ENCODE peak calls at places on chromosome 17, in nine cellular contexts. U, E, C, Q, P, V, W, Z and T are unnamed samples.

GRCh38 chr17:32943206-32943605 is 15.3 kb downstream of the TMEM98 start:
- DNase-seq in V (no peak), Z (peak), U (no peak), E (no peak), P (no peak), Q (no peak), W (no peak), C (no peak), T (no peak)

GRCh38 chr17:27539794-27540193 is 83.5 kb downstream of the KSR1 start:
- DNase-seq in Q (no peak), C (no peak), V (no peak), E (no peak), Z (no peak), W (no peak), U (no peak), P (no peak), T (no peak)

GRCh38 chr17:76573096-76573495 is 12.6 kb downstream of the ST6GALNAC2 start:
- DNase-seq in C (no peak), Q (no peak), V (no peak), U (no peak), P (no peak), W (no peak), Z (no peak), E (no peak), T (no peak)

GRCh38 chr17:5003214-5003867 is 5.6 kb downstream of the KIF1C start:
- DNase-seq in E (no peak), U (no peak), C (no peak), Z (no peak), Q (no peak), V (no peak), P (no peak), W (no peak), T (no peak)

GRCh38 chr17:835263-835662 is 53.1 kb downstream of the MRM3 start:
- DNase-seq in W (no peak), U (no peak), Z (peak), E (no peak), Q (no peak), P (peak), C (peak), V (peak), T (peak)

GRCh38 chr17:50283246-50283645 is 9.0 kb downstream of the TMEM92 start:
- DNase-seq in P (no peak), Z (no peak), C (no peak), E (no peak), Q (peak), W (no peak), V (no peak), U (no peak), T (no peak)

GRCh38 chr17:63531022-63531965 is 8.1 kb downstream of the KCNH6 start:
- DNase-seq in C (no peak), Q (peak), U (no peak), Z (no peak), V (no peak), P (no peak), E (no peak), W (no peak), T (no peak)

GRCh38 chr17:61303334-61304096 is 96.1 kb upstream of the TBX2 start:
- DNase-seq in E (no peak), Z (no peak), Q (no peak), V (no peak), P (no peak), C (no peak), U (no peak), W (no peak), T (no peak)

GRCh38 chr17:38922538-38923291 is 2.7 kb upstream of the LASP1NB start:
- DNase-seq in W (no peak), V (peak), E (no peak), P (no peak), C (peak), Q (peak), Z (peak), U (no peak), T (peak)

GRCh38 chr17:6748617-6749016 is 7.2 kb upstream of the XAF1 start:
- DNase-seq in U (no peak), E (no peak), Q (no peak), V (no peak), W (no peak), C (no peak), P (no peak), Z (no peak), T (no peak)

GRCh38 chr17:27778193-27778592 is 22.1 kb downstream of the NOS2 start:
- DNase-seq in Q (peak), E (no peak), P (no peak), Z (peak), V (peak), C (no peak), U (no peak), W (no peak), T (no peak)

GRCh38 chr17:28225271-28225670 is 93.7 kb upstream of the TMEM97 start:
- DNase-seq in V (no peak), P (no peak), W (no peak), Q (peak), U (no peak), E (no peak), Z (no peak), C (no peak), T (no peak)

GRCh38 chr17:6020376-6021010 is 49.7 kb upstream of the WSCD1 start:
- DNase-seq in E (no peak), U (no peak), C (no peak), Z (no peak), W (no peak), V (no peak), Q (no peak), P (no peak), T (no peak)

GRCh38 chr17:65914784-65915342 is 277.1 kb downstream of the CEP112 start:
- DNase-seq in Z (no peak), Q (no peak), E (no peak), W (peak), P (no peak), U (no peak), C (no peak), V (no peak), T (no peak)

GRCh38 chr17:78253946-78254672 is 22.7 kb downstream of the TMEM235 start:
- DNase-seq in W (peak), U (peak), Q (peak), V (peak), C (peak), E (peak), Z (peak), P (peak), T (peak)

GRCh38 chr17:45223541-45224528 is 2.1 kb downstream of the FMNL1 start:
- DNase-seq in C (no peak), W (peak), V (no peak), Q (no peak), E (peak), U (no peak), P (no peak), Z (no peak), T (no peak)

GRCh38 chr17:67998466-67998865 is 2.2 kb upstream of the C17orf58 start:
- DNase-seq in W (no peak), Z (no peak), P (no peak), V (no peak), Q (no peak), C (no peak), U (no peak), E (no peak), T (no peak)

GRCh38 chr17:13337864-13338371 is 263.8 kb downstream of the HS3ST3A1 start:
- DNase-seq in U (no peak), Z (peak), V (peak), P (peak), W (no peak), E (no peak), C (peak), Q (no peak), T (no peak)

GRCh38 chr17:77076046-77076882 is 64.5 kb upstream of the SEC14L1 start:
- DNase-seq in C (no peak), Z (no peak), U (no peak), V (no peak), W (no peak), Q (no peak), P (no peak), E (no peak), T (no peak)

GRCh38 chr17:8408371-8408770 is 10.7 kb upstream of the RNF222 start:
- DNase-seq in P (no peak), Z (no peak), U (no peak), C (no peak), W (no peak), E (no peak), V (no peak), Q (no peak), T (no peak)

GRCh38 chr17:67449885-67450755 is 73.0 kb downstream of the PITPNC1 start:
- DNase-seq in Z (no peak), C (no peak), V (no peak), E (no peak), U (no peak), W (no peak), Q (no peak), P (no peak), T (no peak)

GRCh38 chr17:49358638-49359247 is 3.3 kb downstream of the ZNF652 start:
- DNase-seq in P (no peak), W (no peak), U (no peak), Q (no peak), E (no peak), V (no peak), C (no peak), Z (peak), T (no peak)

GRCh38 chr17:33964344-33964979 is 290.6 kb upstream of the CCL2 start:
- DNase-seq in V (no peak), U (no peak), Z (no peak), C (no peak), E (peak), P (no peak), W (peak), Q (no peak), T (no peak)

GRCh38 chr17:67753026-67753425 is 35.3 kb downstream of the NOL11 start:
- DNase-seq in C (no peak), W (no peak), Q (no peak), U (no peak), Z (no peak), E (no peak), P (no peak), V (no peak), T (no peak)

GRCh38 chr17:46782250-46782953 is 36.1 kb downstream of the WNT3 start:
- DNase-seq in V (peak), P (peak), W (peak), U (no peak), Q (no peak), Z (no peak), C (no peak), E (no peak), T (peak)

GRCh38 chr17:79814624-79814965 is 17.7 kb upstream of the CBX8 start:
- DNase-seq in E (no peak), P (no peak), Q (no peak), U (no peak), W (peak), V (no peak), Z (no peak), C (no peak), T (no peak)

GRCh38 chr17:68456529-68457167 is 648 bp downstream of the WIPI1 start:
- DNase-seq in Z (peak), U (peak), V (peak), C (peak), E (no peak), W (no peak), P (peak), Q (peak), T (peak)

GRCh38 chr17:50829336-50829735 is 6.0 kb upstream of the WFIKKN2 start:
- DNase-seq in V (no peak), U (no peak), W (no peak), C (no peak), E (no peak), Z (no peak), Q (no peak), P (no peak), T (no peak)

GRCh38 chr17:42291136-42291535 is 2.8 kb downstream of the STAT5A start:
- DNase-seq in Z (no peak), E (no peak), C (no peak), V (no peak), W (no peak), P (no peak), Q (peak), U (no peak), T (no peak)

GRCh38 chr17:68944435-68945035 is 10.7 kb downstream of the ABCA8 start:
- DNase-seq in U (no peak), C (no peak), V (no peak), P (no peak), W (no peak), E (no peak), Z (no peak), Q (no peak), T (no peak)

GRCh38 chr17:31508310-31509094 is 117.0 kb downstream of the RAB11FIP4 start:
- DNase-seq in V (no peak), C (no peak), W (peak), Q (peak), Z (no peak), U (no peak), E (peak), P (no peak), T (no peak)

GRCh38 chr17:4101127-4101798 is 41.6 kb downstream of the ZZEF1 start:
- DNase-seq in V (peak), E (no peak), C (peak), U (no peak), Z (peak), P (no peak), Q (no peak), W (no peak), T (no peak)